ENCODE peak calls at places on chromosome 13, in four cellular contexts. Y, T, W and K are unnamed samples.

GRCh38 chr13:34474469-34474868 is 467.6 kb upstream of the NBEA start:
- DNase-seq in W (no peak), Y (no peak), T (no peak), K (no peak)

GRCh38 chr13:32309812-32310706 is 5.1 kb downstream of the ZAR1L start:
- DNase-seq in W (no peak), T (peak; percentile 83), Y (no peak), K (peak; percentile 63)

GRCh38 chr13:114264886-114265611 is 16.4 kb upstream of the UPF3A start:
- DNase-seq in T (peak; percentile 66), Y (no peak), W (no peak), K (peak; percentile 24)

GRCh38 chr13:99150575-99151370 is 49.9 kb upstream of the UBAC2 start:
- DNase-seq in T (peak; percentile 25), Y (peak; percentile 22), W (no peak), K (peak; percentile 61)

GRCh38 chr13:29917573-29918091 is 67.2 kb upstream of the UBL3 start:
- DNase-seq in Y (no peak), W (no peak), T (no peak), K (no peak)

GRCh38 chr13:35489050-35489449 is 12.6 kb upstream of the MAB21L1 start:
- DNase-seq in T (no peak), W (no peak), Y (no peak), K (no peak)

GRCh38 chr13:33259296-33259695 is 26.3 kb downstream of the STARD13 start:
- DNase-seq in Y (no peak), W (no peak), T (no peak), K (no peak)

GRCh38 chr13:30818323-30818960 is 83.1 kb downstream of the ALOX5AP start:
- DNase-seq in Y (no peak), W (no peak), T (peak; percentile 34), K (peak; percentile 83)

GRCh38 chr13:89571676-89572075 is 1775.8 kb upstream of the MIR17HG start:
- DNase-seq in W (no peak), T (no peak), Y (no peak), K (no peak)

GRCh38 chr13:40624338-40624737 is 42.1 kb downstream of the FOXO1 start:
- DNase-seq in W (no peak), T (peak; percentile 19), Y (no peak), K (no peak)

GRCh38 chr13:30882996-30883766 is 22.9 kb upstream of the MEDAG start:
- DNase-seq in T (no peak), W (no peak), Y (no peak), K (no peak)

GRCh38 chr13:99636728-99637353 is 135.6 kb downstream of the TM9SF2 start:
- DNase-seq in T (no peak), W (no peak), Y (no peak), K (no peak)

GRCh38 chr13:44908712-44909111 is 80.6 kb downstream of the NUFIP1 start:
- DNase-seq in Y (no peak), W (no peak), T (no peak), K (no peak)

GRCh38 chr13:79859756-79860155 is 378.8 kb downstream of the NDFIP2 start:
- DNase-seq in T (no peak), Y (no peak), W (no peak), K (no peak)

GRCh38 chr13:110455941-110456340 is 105.6 kb downstream of the RAB20 start:
- DNase-seq in W (peak; percentile 72), T (peak; percentile 70), Y (no peak), K (peak; percentile 76)

GRCh38 chr13:64471916-64472315 is 2758.2 kb downstream of the PCDH9 start:
- DNase-seq in Y (peak; percentile 7), W (no peak), T (peak; percentile 76), K (peak; percentile 42)

GRCh38 chr13:67283602-67284001 is 53.5 kb upstream of the PCDH9 start:
- DNase-seq in W (no peak), Y (no peak), T (no peak), K (no peak)

GRCh38 chr13:43304945-43305344 is 281.6 kb downstream of the DNAJC15 start:
- DNase-seq in W (no peak), T (no peak), Y (no peak), K (no peak)

GRCh38 chr13:71661921-71662320 is 205.1 kb downstream of the DACH1 start:
- DNase-seq in T (peak; percentile 88), W (no peak), Y (peak; percentile 56), K (no peak)

GRCh38 chr13:31322025-31322424 is 122.2 kb downstream of the B3GLCT start:
- DNase-seq in W (no peak), Y (no peak), T (peak; percentile 65), K (no peak)

GRCh38 chr13:99956473-99957349 is 14.9 kb downstream of the ZIC5 start:
- DNase-seq in Y (no peak), W (no peak), T (no peak), K (no peak)

GRCh38 chr13:104809483-104809882 is 1726.0 kb downstream of the EFNB2 start:
- DNase-seq in W (no peak), Y (no peak), T (peak; percentile 52), K (no peak)

GRCh38 chr13:20363604-20364003 is 131.5 kb upstream of the GJB6 start:
- DNase-seq in T (no peak), Y (no peak), W (no peak), K (peak; percentile 56)

GRCh38 chr13:93824286-93824685 is 597.7 kb downstream of the GPC6 start:
- DNase-seq in T (no peak), W (no peak), Y (no peak), K (no peak)